ENCODE peak calls at places on chromosomes 13 and 19, in seven cellular contexts. M is C1 segment of cervical spinal cord; L is activated CD8-positive, alpha-beta memory T cell treated with anti-CD3 and anti-CD28 coated beads for 1 hour; J is ELR; S is hippocampal formation; G is HCT116; K is stimulated activated CD4-positive, alpha-beta T cell treated with anti-CD3 and anti-CD28 coated beads, Interleukin-2, amount 100 ng/mL, for 48 hours. X is an unnamed sample.

GRCh38 chr13:27775943-27776342 is 16.3 kb upstream of the GSX1 start:
- DNase-seq in S (no peak), K (no peak), M (no peak), J (no peak), G (no peak), L (no peak), X (no peak)

GRCh38 chr13:91708558-91708957 is 310.1 kb downstream of the GPC5 start:
- DNase-seq in S (no peak), K (no peak), G (no peak), M (no peak), J (no peak), L (no peak), X (no peak)

GRCh38 chr19:48637449-48637947 is 319 bp upstream of the DBP start:
- DNase-seq in M (peak), L (peak), S (peak), J (peak), K (peak), G (peak), X (peak)

GRCh38 chr13:50707533-50708096 is 135.9 kb downstream of the DLEU7 start:
- DNase-seq in L (no peak), M (no peak), G (no peak), J (no peak), K (no peak), S (no peak), X (no peak)

GRCh38 chr13:20332361-20333096 is 100.4 kb upstream of the GJB6 start:
- DNase-seq in S (no peak), J (no peak), L (no peak), M (no peak), K (no peak), G (no peak), X (no peak)

GRCh38 chr13:102799544-102800144 is 725 bp downstream of the BIVM start:
- DNase-seq in K (no peak), M (no peak), G (no peak), L (no peak), J (peak), S (no peak), X (peak)

GRCh38 chr19:49409441-49410029 is 13.7 kb downstream of the PTH2 start:
- DNase-seq in M (no peak), G (no peak), K (no peak), J (no peak), L (no peak), S (no peak), X (no peak)

GRCh38 chr13:40479196-40479845 is 187.1 kb downstream of the FOXO1 start:
- DNase-seq in M (no peak), L (no peak), J (no peak), S (peak), G (no peak), K (no peak), X (no peak)

GRCh38 chr19:15448778-15449619 is 757 bp downstream of the WIZ start:
- DNase-seq in S (no peak), L (no peak), K (no peak), G (no peak), J (peak), M (no peak), X (no peak)

GRCh38 chr13:66994097-66994496 is 236.0 kb downstream of the PCDH9 start:
- DNase-seq in S (peak), K (no peak), J (no peak), L (no peak), G (no peak), M (peak), X (peak)

GRCh38 chr19:5172859-5173577 is 167.6 kb downstream of the PTPRS start:
- DNase-seq in G (peak), L (no peak), K (no peak), M (no peak), J (peak), S (no peak), X (no peak)

GRCh38 chr19:50858896-50859295 is 4.2 kb downstream of the KLK3 start:
- DNase-seq in M (no peak), S (no peak), G (no peak), K (no peak), L (no peak), J (no peak), X (peak)

GRCh38 chr19:29714953-29715694 is at the start of gene C19orf12:
- DNase-seq in S (peak), G (no peak), K (peak), L (peak), J (peak), M (no peak), X (peak)

GRCh38 chr13:43963726-43964125 is 84.0 kb downstream of the LACC1 start:
- DNase-seq in G (peak), J (peak), K (no peak), S (no peak), L (no peak), M (no peak), X (no peak)

GRCh38 chr19:40191836-40192646 is 815 bp downstream of the MAP3K10 start:
- DNase-seq in M (no peak), J (peak), S (no peak), L (no peak), K (no peak), G (no peak), X (no peak)

GRCh38 chr13:31201341-31202024 is 1.7 kb downstream of the B3GLCT start:
- DNase-seq in M (no peak), G (no peak), S (no peak), L (no peak), J (peak), K (no peak), X (no peak)

GRCh38 chr13:32538234-32538620 is 368 bp downstream of the N4BP2L2 start:
- DNase-seq in M (no peak), S (no peak), J (peak), G (no peak), K (no peak), L (no peak), X (no peak)

GRCh38 chr19:455031-455705 is 5.7 kb downstream of the SHC2 start:
- DNase-seq in J (no peak), S (no peak), L (no peak), M (no peak), G (no peak), K (no peak), X (no peak)